ENCODE peak calls at places on chromosomes 12 and 14, in five cellular contexts. J, B, E, Y and Z are unnamed samples.

GRCh38 chr12:54038760-54039414 is 6.0 kb downstream of the HOXC5 start:
- DNase-seq in J (no peak), B (peak; percentile 44), E (no peak), Y (no peak), Z (no peak)

GRCh38 chr14:69259531-69260245 is at the start of gene GALNT16:
- DNase-seq in J (peak; percentile 36), B (peak; percentile 48), E (no peak), Y (no peak), Z (no peak)

GRCh38 chr14:60652674-60653387 is 3.6 kb upstream of the SIX1 start:
- DNase-seq in J (no peak), B (no peak), E (no peak), Y (no peak), Z (no peak)

GRCh38 chr14:66624319-66624937 is 116.5 kb downstream of the GPHN start:
- DNase-seq in J (peak; percentile 59), B (peak; percentile 59), E (peak; percentile 42), Y (peak; percentile 44), Z (peak; percentile 6)

GRCh38 chr14:70032447-70032846 is 153.2 kb downstream of the SMOC1 start:
- DNase-seq in J (peak; percentile 85), B (no peak), E (no peak), Y (no peak), Z (no peak)

GRCh38 chr14:32408018-32408417 is 78.9 kb downstream of the AKAP6 start:
- DNase-seq in J (no peak), B (no peak), E (no peak), Y (no peak), Z (no peak)

GRCh38 chr12:79255326-79255725 is 390.8 kb downstream of the SYT1 start:
- DNase-seq in J (no peak), B (no peak), E (no peak), Y (no peak), Z (no peak)

GRCh38 chr14:69049675-69050074 is 70.6 kb upstream of the ACTN1 start:
- DNase-seq in J (no peak), B (no peak), E (no peak), Y (no peak), Z (no peak)

GRCh38 chr12:1281683-1282366 is 290.8 kb downstream of the ERC1 start:
- DNase-seq in J (no peak), B (no peak), E (peak; percentile 61), Y (no peak), Z (no peak)